ENCODE peak calls at places on chromosomes 2 and 18, in ten cellular contexts. M, B, I, R, Q, V, L, A, T and Z are unnamed samples.

GRCh38 chr2:42753188-42753813 is 10.6 kb downstream of the OXER1 start:
- DNase-seq in I (no peak), M (no peak), B (no peak), R (no peak), Q (no peak), T (no peak), A (no peak), V (no peak), L (no peak), Z (no peak)

GRCh38 chr2:43488737-43489136 is 107.1 kb downstream of the THADA start:
- DNase-seq in R (no peak), M (no peak), Q (no peak), L (no peak), T (no peak), V (no peak), A (no peak), I (no peak), B (no peak), Z (no peak)

GRCh38 chr2:182586426-182586825 is 129.6 kb upstream of the DNAJC10 start:
- DNase-seq in R (no peak), A (no peak), L (no peak), I (no peak), T (no peak), B (no peak), Q (no peak), V (no peak), M (no peak), Z (no peak)

GRCh38 chr2:226799211-226799975 is at the start of gene IRS1:
- DNase-seq in I (peak), T (peak), V (peak), M (peak), L (peak), A (peak), Q (peak), B (peak), R (peak), Z (peak)

GRCh38 chr2:44291281-44292248 is 16.3 kb downstream of the SLC3A1 start:
- DNase-seq in I (peak), B (peak), A (peak), T (no peak), R (peak), L (peak), M (peak), V (peak), Q (peak), Z (no peak)

GRCh38 chr2:197256771-197257170 is 53.8 kb downstream of the ANKRD44 start:
- DNase-seq in L (no peak), V (no peak), R (no peak), A (no peak), I (no peak), B (no peak), T (no peak), Q (no peak), M (no peak), Z (no peak)

GRCh38 chr2:15941483-15941853 is 1.1 kb downstream of the MYCN start:
- DNase-seq in V (no peak), T (peak), L (peak), Q (no peak), I (no peak), A (peak), R (no peak), B (no peak), M (no peak), Z (peak)

GRCh38 chr2:67585400-67585799 is 188.3 kb downstream of the ETAA1 start:
- DNase-seq in Q (no peak), I (no peak), B (no peak), L (no peak), A (no peak), M (no peak), R (no peak), V (no peak), T (no peak), Z (no peak)

GRCh38 chr2:202545523-202545922 is 89.2 kb upstream of the FAM117B start:
- DNase-seq in V (no peak), B (no peak), A (no peak), L (no peak), T (no peak), M (no peak), I (peak), Q (no peak), R (no peak), Z (no peak)

GRCh38 chr2:96102596-96103387 is 13.6 kb downstream of the ADRA2B start:
- DNase-seq in R (no peak), B (no peak), Q (no peak), A (no peak), I (no peak), T (no peak), V (peak), L (no peak), M (no peak), Z (no peak)

GRCh38 chr2:73172963-73173362 is 29.4 kb upstream of the NOTO start:
- DNase-seq in V (no peak), M (no peak), A (no peak), R (no peak), L (no peak), Q (no peak), B (no peak), T (no peak), I (peak), Z (no peak)

GRCh38 chr2:180219471-180219870 is 212.4 kb upstream of the CWC22 start:
- DNase-seq in Q (peak), V (no peak), R (no peak), I (no peak), L (no peak), A (no peak), T (no peak), B (no peak), M (no peak), Z (no peak)

GRCh38 chr2:188668017-188668663 is 306.0 kb upstream of the COL3A1 start:
- DNase-seq in M (no peak), A (no peak), R (peak), Q (peak), B (peak), V (no peak), T (no peak), L (no peak), I (peak), Z (no peak)

GRCh38 chr18:45670281-45670962 is 53.6 kb upstream of the SLC14A1 start:
- DNase-seq in M (no peak), T (no peak), L (no peak), A (no peak), V (peak), R (no peak), I (peak), B (peak), Q (peak), Z (no peak)

GRCh38 chr18:67621025-67621713 is 104.6 kb upstream of the DSEL start:
- DNase-seq in A (no peak), Q (no peak), I (no peak), V (no peak), B (no peak), R (no peak), M (no peak), T (no peak), L (no peak), Z (no peak)

GRCh38 chr2:238586931-238587775 is 160.4 kb downstream of the ASB1 start:
- DNase-seq in I (no peak), R (peak), M (no peak), V (no peak), T (no peak), A (no peak), Q (no peak), L (no peak), B (no peak), Z (no peak)

GRCh38 chr2:37180006-37180639 is 8.3 kb downstream of the SULT6B1 start:
- DNase-seq in A (no peak), T (no peak), M (no peak), L (peak), B (peak), V (no peak), R (no peak), Q (no peak), I (no peak), Z (no peak)

GRCh38 chr2:54103454-54104314 is 11.7 kb upstream of the ACYP2 start:
- DNase-seq in A (peak), R (peak), L (peak), T (peak), Q (peak), M (no peak), I (peak), B (peak), V (no peak), Z (no peak)

GRCh38 chr2:197322729-197323720 is 12.4 kb upstream of the ANKRD44 start:
- DNase-seq in V (no peak), A (no peak), B (no peak), T (no peak), M (no peak), I (peak), L (peak), R (no peak), Q (no peak), Z (no peak)

GRCh38 chr2:25292408-25292807 is 49.3 kb downstream of the DNMT3A start:
- DNase-seq in Q (no peak), A (no peak), T (no peak), M (no peak), B (no peak), V (no peak), R (no peak), I (no peak), L (no peak), Z (no peak)

GRCh38 chr2:226116346-226116745 is 683.3 kb downstream of the IRS1 start:
- DNase-seq in B (no peak), I (no peak), T (no peak), R (no peak), M (no peak), V (no peak), Q (no peak), A (no peak), L (no peak), Z (no peak)

GRCh38 chr2:9032555-9032954 is 29.1 kb upstream of the MBOAT2 start:
- DNase-seq in I (no peak), M (peak), R (no peak), T (no peak), L (no peak), B (no peak), V (no peak), Q (no peak), A (no peak), Z (no peak)

GRCh38 chr2:179068991-179069643 is 19.2 kb upstream of the CCDC141 start:
- DNase-seq in T (no peak), A (no peak), R (no peak), M (no peak), I (no peak), B (no peak), L (no peak), V (no peak), Q (no peak), Z (no peak)

GRCh38 chr2:215535125-215535668 is 99.3 kb upstream of the FN1 start:
- DNase-seq in L (no peak), M (no peak), V (no peak), R (no peak), I (peak), A (no peak), Q (peak), B (peak), T (no peak), Z (no peak)

GRCh38 chr2:120442923-120443571 is 97.1 kb downstream of the INHBB start:
- DNase-seq in B (no peak), V (no peak), L (peak), A (peak), Q (no peak), I (no peak), T (peak), R (peak), M (no peak), Z (peak)

GRCh38 chr2:26195006-26195961 is 22.4 kb downstream of the GAREM2 start:
- DNase-seq in V (no peak), T (no peak), M (no peak), Q (no peak), A (no peak), I (no peak), L (no peak), B (no peak), R (no peak), Z (no peak)

GRCh38 chr2:223297788-223298187 is 245.8 kb downstream of the KCNE4 start:
- DNase-seq in R (no peak), V (no peak), B (no peak), T (no peak), L (no peak), M (peak), Q (no peak), A (no peak), I (peak), Z (no peak)

GRCh38 chr2:128416366-128416765 is 97.7 kb upstream of the HS6ST1 start:
- DNase-seq in B (no peak), A (no peak), R (peak), M (no peak), I (no peak), T (no peak), V (no peak), Q (no peak), L (no peak), Z (no peak)

GRCh38 chr2:145415151-145415550 is 895.2 kb upstream of the ZEB2 start:
- DNase-seq in M (no peak), A (no peak), Q (no peak), I (no peak), B (peak), T (no peak), V (no peak), R (no peak), L (no peak), Z (no peak)